ENCODE peak calls at places on chromosomes 7 and 10, in eight cellular contexts. W, I, H, J, P, E, N and B are unnamed samples.

GRCh38 chr7:111159426-111159825 is 68.5 kb downstream of the LRRN3 start:
- DNase-seq in W (no peak), J (no peak), N (peak), E (no peak), P (no peak), I (peak), H (no peak), B (no peak)

GRCh38 chr7:41624818-41625217 is 78.1 kb downstream of the INHBA start:
- DNase-seq in P (no peak), E (no peak), J (no peak), I (peak), H (no peak), W (no peak), N (peak), B (no peak)

GRCh38 chr10:6145979-6146432 is 56.7 kb upstream of the PFKFB3 start:
- DNase-seq in N (peak), W (no peak), P (no peak), H (no peak), I (no peak), E (no peak), J (no peak), B (no peak)

GRCh38 chr10:42475168-42476098 is 162.9 kb downstream of the ZNF33B start:
- DNase-seq in E (peak), P (no peak), J (no peak), H (no peak), W (no peak), I (peak), N (peak), B (no peak)

GRCh38 chr7:75743455-75743859 is 4.7 kb upstream of the HIP1 start:
- DNase-seq in E (no peak), J (no peak), I (no peak), N (no peak), W (no peak), P (no peak), H (no peak), B (no peak)

GRCh38 chr10:116371737-116372136 is 47.5 kb downstream of the CCDC172 start:
- DNase-seq in P (no peak), E (no peak), N (no peak), W (no peak), I (no peak), J (no peak), H (no peak), B (no peak)

GRCh38 chr10:48627984-48628609 is 23.2 kb upstream of the ARHGAP22 start:
- DNase-seq in E (no peak), I (no peak), N (no peak), P (no peak), J (no peak), W (no peak), H (no peak), B (no peak)

GRCh38 chr7:80708007-80708594 is 69.7 kb downstream of the CD36 start:
- DNase-seq in J (no peak), N (no peak), W (no peak), P (no peak), H (no peak), I (no peak), E (no peak), B (no peak)

GRCh38 chr7:96899108-96899507 is 106.2 kb upstream of the DLX6 start:
- DNase-seq in H (no peak), W (no peak), N (no peak), P (no peak), J (no peak), I (no peak), E (no peak), B (no peak)

GRCh38 chr10:26573674-26574073 is 123.8 kb upstream of the PDSS1 start:
- DNase-seq in H (peak), N (no peak), I (no peak), J (no peak), W (no peak), P (no peak), E (no peak), B (no peak)

GRCh38 chr7:155482511-155483183 is 24.7 kb downstream of the EN2 start:
- DNase-seq in P (no peak), J (no peak), I (no peak), W (no peak), H (no peak), E (no peak), N (no peak), B (no peak)

GRCh38 chr10:23063387-23064287 is 31.7 kb upstream of the MSRB2 start:
- DNase-seq in H (no peak), N (peak), I (no peak), W (no peak), E (peak), J (no peak), P (no peak), B (no peak)

GRCh38 chr7:5525271-5526189 is 101.9 kb upstream of the TNRC18 start:
- DNase-seq in N (peak), E (no peak), I (peak), H (peak), W (no peak), P (no peak), J (no peak), B (peak)

GRCh38 chr10:50538473-50539398 is 85.0 kb downstream of the SGMS1 start:
- DNase-seq in E (peak), J (peak), N (no peak), H (no peak), P (no peak), I (peak), W (no peak), B (no peak)

GRCh38 chr7:86313842-86314241 is 329.9 kb upstream of the GRM3 start:
- DNase-seq in W (no peak), H (no peak), J (no peak), N (no peak), P (no peak), I (no peak), E (no peak), B (no peak)

GRCh38 chr7:27175005-27175625 is 995 bp upstream of the HOXA10 start:
- DNase-seq in E (no peak), W (no peak), P (no peak), I (no peak), H (peak), N (no peak), J (peak), B (no peak)

GRCh38 chr7:123472327-123472726 is 62.1 kb downstream of the IQUB start:
- DNase-seq in H (no peak), W (no peak), N (no peak), J (no peak), P (no peak), I (no peak), E (no peak), B (no peak)

GRCh38 chr10:3668276-3668960 is 116.6 kb downstream of the KLF6 start:
- DNase-seq in I (peak), H (peak), N (peak), P (peak), E (peak), W (no peak), J (peak), B (peak)

GRCh38 chr7:96303686-96304443 is 18.0 kb downstream of the SLC25A13 start:
- DNase-seq in J (no peak), W (no peak), N (peak), P (no peak), E (no peak), H (no peak), I (peak), B (no peak)

GRCh38 chr10:98349508-98349922 is 65.5 kb downstream of the PYROXD2 start:
- DNase-seq in E (peak), H (peak), W (no peak), P (no peak), N (peak), J (no peak), I (no peak), B (no peak)

GRCh38 chr10:86344714-86345161 is 21.9 kb downstream of the GRID1 start:
- DNase-seq in P (no peak), I (no peak), W (peak), N (no peak), H (no peak), E (no peak), J (no peak), B (no peak)

GRCh38 chr10:123906884-123907652 is 15.5 kb upstream of the CPXM2 start:
- DNase-seq in N (no peak), E (no peak), H (no peak), I (no peak), W (no peak), P (no peak), J (no peak), B (no peak)